ENCODE peak calls at places on chromosomes 13 and 19, in eight cellular contexts. One of them, this sample, is unnamed. For H3K9me3 and H3K4me1, the result is how much of the 10 kb centered on the place peaks cover.

GRCh38 chr13:77832339-77833100 is 86.1 kb downstream of the EDNRB start:
- DNase-seq in breast epithelium: no peak
- DNase-seq in CD8-positive, alpha-beta T cell: no peak
- DNase-seq in mesenchymal stem cell: peak
- DNase-seq in thoracic aorta: no peak
- DNase-seq in ascending aorta: no peak
- DNase-seq in GM23248: peak
- DNase-seq in iPS DF 6.9: no peak
- DNase-seq in this sample: no peak

GRCh38 chr19:57171551-57172081 is 4.3 kb upstream of the DUXA start:
- DNase-seq in ascending aorta: no peak
- DNase-seq in CD8-positive, alpha-beta T cell: no peak
- DNase-seq in mesenchymal stem cell: peak
- DNase-seq in breast epithelium: no peak
- DNase-seq in GM23248: peak
- DNase-seq in thoracic aorta: no peak
- DNase-seq in iPS DF 6.9: no peak
- DNase-seq in this sample: peak

GRCh38 chr13:93473441-93474270 is 247.0 kb downstream of the GPC6 start:
- DNase-seq in CD8-positive, alpha-beta T cell: no peak
- DNase-seq in iPS DF 6.9: no peak
- DNase-seq in breast epithelium: no peak
- DNase-seq in thoracic aorta: no peak
- DNase-seq in mesenchymal stem cell: peak
- DNase-seq in ascending aorta: no peak
- DNase-seq in GM23248: peak
- DNase-seq in this sample: no peak

GRCh38 chr19:36115453-36116343 is at the start of gene TBCB:
- DNase-seq in breast epithelium: peak
- DNase-seq in ascending aorta: peak
- DNase-seq in thoracic aorta: peak
- DNase-seq in CD8-positive, alpha-beta T cell: peak
- DNase-seq in iPS DF 6.9: no peak
- DNase-seq in GM23248: peak
- DNase-seq in mesenchymal stem cell: peak
- DNase-seq in this sample: no peak

GRCh38 chr19:7924241-7924640 is 1.7 kb downstream of the CTXN1 start:
- DNase-seq in ascending aorta: no peak
- DNase-seq in CD8-positive, alpha-beta T cell: no peak
- DNase-seq in thoracic aorta: no peak
- DNase-seq in iPS DF 6.9: no peak
- DNase-seq in breast epithelium: no peak
- DNase-seq in mesenchymal stem cell: no peak
- DNase-seq in GM23248: no peak
- DNase-seq in this sample: no peak

GRCh38 chr19:18802354-18802753 is 11.2 kb upstream of the COMP start:
- DNase-seq in GM23248: no peak
- DNase-seq in thoracic aorta: no peak
- DNase-seq in ascending aorta: no peak
- DNase-seq in iPS DF 6.9: peak
- DNase-seq in mesenchymal stem cell: no peak
- DNase-seq in breast epithelium: no peak
- DNase-seq in CD8-positive, alpha-beta T cell: no peak
- DNase-seq in this sample: no peak

GRCh38 chr13:86856996-86857395 is 814.2 kb upstream of the SLITRK5 start:
- DNase-seq in GM23248: peak
- DNase-seq in mesenchymal stem cell: peak
- DNase-seq in CD8-positive, alpha-beta T cell: no peak
- DNase-seq in iPS DF 6.9: no peak
- DNase-seq in thoracic aorta: no peak
- DNase-seq in breast epithelium: no peak
- DNase-seq in ascending aorta: no peak
- DNase-seq in this sample: no peak

GRCh38 chr13:91247768-91248167 is 99.7 kb upstream of the MIR17HG start:
- DNase-seq in thoracic aorta: no peak
- DNase-seq in iPS DF 6.9: no peak
- DNase-seq in CD8-positive, alpha-beta T cell: no peak
- DNase-seq in GM23248: peak
- DNase-seq in breast epithelium: no peak
- DNase-seq in mesenchymal stem cell: peak
- DNase-seq in ascending aorta: no peak
- DNase-seq in this sample: no peak

GRCh38 chr13:99922631-99923404 is 48.7 kb downstream of the ZIC5 start:
- DNase-seq in CD8-positive, alpha-beta T cell: no peak
- DNase-seq in mesenchymal stem cell: no peak
- DNase-seq in thoracic aorta: no peak
- DNase-seq in ascending aorta: no peak
- DNase-seq in GM23248: no peak
- DNase-seq in iPS DF 6.9: no peak
- DNase-seq in breast epithelium: no peak
- DNase-seq in this sample: no peak

GRCh38 chr19:19133985-19134384 is 4.3 kb downstream of the TMEM161A start:
- DNase-seq in ascending aorta: no peak
- DNase-seq in GM23248: no peak
- DNase-seq in thoracic aorta: no peak
- DNase-seq in mesenchymal stem cell: no peak
- DNase-seq in breast epithelium: no peak
- DNase-seq in CD8-positive, alpha-beta T cell: no peak
- DNase-seq in iPS DF 6.9: no peak
- DNase-seq in this sample: no peak

DNA sequence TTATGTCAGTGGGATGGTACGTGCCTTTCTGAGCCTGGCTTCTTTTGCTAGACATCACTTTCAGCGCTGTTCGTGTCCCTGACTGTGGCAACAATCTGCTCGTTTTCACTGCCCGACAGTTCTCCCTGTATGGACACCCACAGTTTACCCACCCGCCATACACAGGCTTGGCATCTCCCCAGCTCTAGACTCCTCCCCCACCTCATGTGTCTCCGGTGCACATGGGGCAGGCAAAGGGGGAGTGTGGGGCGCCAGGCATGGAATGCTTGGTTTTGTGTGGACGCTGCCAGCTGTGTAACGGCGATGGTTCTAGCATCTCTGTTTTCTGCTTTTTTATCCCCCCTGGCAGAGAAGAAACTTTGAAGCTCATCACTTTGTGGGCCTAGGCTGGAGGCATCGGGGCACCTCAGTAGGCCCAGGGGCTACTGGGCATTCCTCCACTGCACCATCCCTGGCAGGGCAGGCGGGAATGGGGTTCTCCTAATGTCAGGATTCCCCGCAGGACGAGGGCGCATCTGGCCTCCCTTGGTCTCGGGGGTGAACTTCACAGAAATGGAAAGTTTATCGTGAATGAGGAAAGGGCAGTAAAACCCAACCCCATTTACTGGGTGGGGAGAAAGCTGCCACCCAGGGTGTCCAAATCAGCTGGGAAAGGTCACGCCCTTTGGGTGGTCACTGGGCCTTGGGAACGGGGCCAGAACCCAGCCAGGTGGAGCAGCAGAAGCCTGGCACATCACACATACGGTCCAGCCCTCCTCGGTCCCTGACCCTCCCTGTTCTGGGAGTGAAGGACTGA is 60.8 kb downstream of the CEBPG start:
- DNase-seq in iPS DF 6.9: no peak
- DNase-seq in thoracic aorta: no peak
- DNase-seq in GM23248: no peak
- DNase-seq in mesenchymal stem cell: no peak
- DNase-seq in ascending aorta: no peak
- DNase-seq in CD8-positive, alpha-beta T cell: no peak
- DNase-seq in breast epithelium: no peak
- DNase-seq in this sample: no peak
- H3K9me3 ChIP-seq in iPS DF 6.9: under half
- H3K9me3 ChIP-seq in thoracic aorta: under half
- H3K9me3 ChIP-seq in GM23248: under half
- H3K9me3 ChIP-seq in mesenchymal stem cell: under half
- H3K9me3 ChIP-seq in ascending aorta: under half
- H3K9me3 ChIP-seq in CD8-positive, alpha-beta T cell: under half
- H3K9me3 ChIP-seq in breast epithelium: under half
- H3K9me3 ChIP-seq in this sample: under half

GRCh38 chr19:53132231-53132991 is at the start of gene ZNF415:
- DNase-seq in mesenchymal stem cell: peak
- DNase-seq in iPS DF 6.9: peak
- DNase-seq in thoracic aorta: peak
- DNase-seq in ascending aorta: peak
- DNase-seq in CD8-positive, alpha-beta T cell: peak
- DNase-seq in GM23248: peak
- DNase-seq in breast epithelium: peak
- DNase-seq in this sample: peak
- H3K4me1 ChIP-seq in mesenchymal stem cell: under half
- H3K4me1 ChIP-seq in iPS DF 6.9: under half
- H3K4me1 ChIP-seq in thoracic aorta: under half
- H3K4me1 ChIP-seq in ascending aorta: under half
- H3K4me1 ChIP-seq in CD8-positive, alpha-beta T cell: under half
- H3K4me1 ChIP-seq in GM23248: under half
- H3K4me1 ChIP-seq in breast epithelium: under half
- H3K4me1 ChIP-seq in this sample: under half

GRCh38 chr19:17023805-17024204 is 2.8 kb downstream of the CPAMD8 start:
- DNase-seq in GM23248: no peak
- DNase-seq in CD8-positive, alpha-beta T cell: no peak
- DNase-seq in breast epithelium: no peak
- DNase-seq in mesenchymal stem cell: no peak
- DNase-seq in iPS DF 6.9: no peak
- DNase-seq in ascending aorta: no peak
- DNase-seq in thoracic aorta: no peak
- DNase-seq in this sample: no peak

GRCh38 chr19:17027428-17027816 is 812 bp upstream of the CPAMD8 start:
- DNase-seq in mesenchymal stem cell: no peak
- DNase-seq in ascending aorta: no peak
- DNase-seq in breast epithelium: no peak
- DNase-seq in GM23248: no peak
- DNase-seq in thoracic aorta: no peak
- DNase-seq in iPS DF 6.9: no peak
- DNase-seq in CD8-positive, alpha-beta T cell: no peak
- DNase-seq in this sample: no peak

GRCh38 chr19:17026041-17026658 is 460 bp downstream of the CPAMD8 start:
- DNase-seq in GM23248: no peak
- DNase-seq in breast epithelium: no peak
- DNase-seq in thoracic aorta: no peak
- DNase-seq in mesenchymal stem cell: no peak
- DNase-seq in CD8-positive, alpha-beta T cell: peak
- DNase-seq in ascending aorta: no peak
- DNase-seq in iPS DF 6.9: no peak
- DNase-seq in this sample: no peak

GRCh38 chr19:17026706-17027427 is at the start of gene CPAMD8:
- DNase-seq in GM23248: no peak
- DNase-seq in thoracic aorta: no peak
- DNase-seq in ascending aorta: no peak
- DNase-seq in breast epithelium: no peak
- DNase-seq in iPS DF 6.9: no peak
- DNase-seq in CD8-positive, alpha-beta T cell: no peak
- DNase-seq in mesenchymal stem cell: no peak
- DNase-seq in this sample: no peak

DNA sequence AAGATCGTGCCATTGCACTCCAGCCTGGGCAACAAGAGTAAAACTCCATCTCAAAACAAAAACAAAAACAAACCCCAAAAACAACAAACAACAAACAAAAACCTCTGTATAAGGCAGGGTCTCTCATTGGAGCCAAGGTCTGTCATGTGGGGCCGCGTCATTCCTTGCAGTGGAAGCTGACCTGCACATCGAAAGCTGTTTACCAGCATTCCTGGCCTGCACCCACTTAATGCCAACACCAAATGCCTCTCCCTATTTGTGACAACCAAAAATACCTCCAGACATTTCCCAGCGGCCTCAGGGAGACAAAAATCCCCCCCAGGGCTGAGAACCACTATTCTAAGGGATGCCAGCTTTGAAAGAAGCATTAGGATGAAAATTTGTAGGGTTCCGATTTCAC is 1.2 kb downstream of the CPAMD8 start:
- DNase-seq in mesenchymal stem cell: no peak
- DNase-seq in ascending aorta: no peak
- DNase-seq in thoracic aorta: no peak
- DNase-seq in iPS DF 6.9: no peak
- DNase-seq in CD8-positive, alpha-beta T cell: no peak
- DNase-seq in GM23248: no peak
- DNase-seq in breast epithelium: no peak
- DNase-seq in this sample: no peak
- H3K4me3 ChIP-seq in mesenchymal stem cell: no peak
- H3K4me3 ChIP-seq in ascending aorta: no peak
- H3K4me3 ChIP-seq in thoracic aorta: no peak
- H3K4me3 ChIP-seq in iPS DF 6.9: no peak
- H3K4me3 ChIP-seq in CD8-positive, alpha-beta T cell: no peak
- H3K4me3 ChIP-seq in GM23248: no peak
- H3K4me3 ChIP-seq in breast epithelium: peak
- H3K4me3 ChIP-seq in this sample: no peak

GRCh38 chr13:20129076-20129475 is 31.8 kb downstream of the GJA3 start:
- DNase-seq in iPS DF 6.9: no peak
- DNase-seq in GM23248: no peak
- DNase-seq in CD8-positive, alpha-beta T cell: no peak
- DNase-seq in mesenchymal stem cell: no peak
- DNase-seq in ascending aorta: no peak
- DNase-seq in thoracic aorta: no peak
- DNase-seq in breast epithelium: no peak
- DNase-seq in this sample: no peak

GRCh38 chr13:20130652-20131051 is 30.2 kb downstream of the GJA3 start:
- DNase-seq in thoracic aorta: no peak
- DNase-seq in mesenchymal stem cell: no peak
- DNase-seq in CD8-positive, alpha-beta T cell: no peak
- DNase-seq in ascending aorta: no peak
- DNase-seq in iPS DF 6.9: no peak
- DNase-seq in GM23248: no peak
- DNase-seq in breast epithelium: no peak
- DNase-seq in this sample: no peak

GRCh38 chr13:20130012-20130411 is 30.8 kb downstream of the GJA3 start:
- DNase-seq in thoracic aorta: no peak
- DNase-seq in breast epithelium: no peak
- DNase-seq in mesenchymal stem cell: no peak
- DNase-seq in CD8-positive, alpha-beta T cell: no peak
- DNase-seq in ascending aorta: no peak
- DNase-seq in iPS DF 6.9: no peak
- DNase-seq in GM23248: no peak
- DNase-seq in this sample: no peak

GRCh38 chr13:20132052-20132634 is 28.7 kb downstream of the GJA3 start:
- DNase-seq in ascending aorta: no peak
- DNase-seq in thoracic aorta: no peak
- DNase-seq in breast epithelium: no peak
- DNase-seq in mesenchymal stem cell: no peak
- DNase-seq in CD8-positive, alpha-beta T cell: no peak
- DNase-seq in GM23248: no peak
- DNase-seq in iPS DF 6.9: no peak
- DNase-seq in this sample: no peak

DNA sequence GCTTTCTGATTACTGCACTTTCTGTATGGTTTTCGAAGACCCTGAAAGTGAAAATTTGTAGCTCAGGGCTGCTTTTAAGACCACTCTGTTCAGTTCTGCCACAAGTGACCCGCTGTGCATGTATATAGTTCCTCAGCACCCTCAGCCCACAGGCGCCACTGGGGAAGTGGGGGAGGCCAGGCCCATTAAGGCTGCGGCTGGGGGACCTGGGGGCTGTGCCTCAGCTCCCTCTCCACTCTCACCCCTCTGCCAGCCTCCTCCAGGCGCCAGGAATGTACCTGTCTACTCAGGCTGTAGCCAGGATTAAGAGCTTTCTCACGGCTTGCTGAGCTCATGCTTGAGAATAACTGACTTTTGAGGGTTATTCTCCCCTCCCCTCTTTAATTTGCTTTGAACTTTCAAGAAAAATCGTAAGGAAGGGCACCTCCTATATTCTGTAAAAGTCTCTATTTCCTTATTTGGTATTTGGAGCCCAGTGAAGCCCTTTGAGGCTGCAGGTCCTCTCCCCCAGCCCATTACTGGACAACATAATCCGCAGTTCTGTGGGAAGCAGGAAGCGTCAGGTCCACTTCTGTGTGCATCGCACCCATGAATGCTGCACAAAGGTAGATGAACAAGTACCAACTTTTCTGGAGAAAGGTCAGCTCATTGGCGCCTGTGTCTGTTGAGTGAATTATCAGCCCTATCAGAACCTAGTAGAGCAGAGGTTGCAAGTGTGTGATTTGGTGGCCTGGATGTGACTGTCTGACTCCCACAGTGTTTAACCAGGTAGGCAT is 29.6 kb downstream of the GJA3 start:
- DNase-seq in CD8-positive, alpha-beta T cell: no peak
- DNase-seq in mesenchymal stem cell: no peak
- DNase-seq in iPS DF 6.9: no peak
- DNase-seq in GM23248: no peak
- DNase-seq in ascending aorta: no peak
- DNase-seq in thoracic aorta: no peak
- DNase-seq in breast epithelium: no peak
- DNase-seq in this sample: no peak
- H3K9me3 ChIP-seq in CD8-positive, alpha-beta T cell: under half
- H3K9me3 ChIP-seq in mesenchymal stem cell: under half
- H3K9me3 ChIP-seq in iPS DF 6.9: under half
- H3K9me3 ChIP-seq in GM23248: under half
- H3K9me3 ChIP-seq in ascending aorta: under half
- H3K9me3 ChIP-seq in thoracic aorta: under half
- H3K9me3 ChIP-seq in breast epithelium: under half
- H3K9me3 ChIP-seq in this sample: under half